ENCODE peak calls at places on chromosome 5, in four cellular contexts. One of them, this sample, is unnamed.
A peak's percentile ranks its signal among the peaks of the same experiment; 100 is the strongest.

GRCh38 chr5:38060354-38060753 is 198.0 kb upstream of the EGFLAM start:
- DNase-seq in heart left ventricle: no peak
- DNase-seq in H9: no peak
- DNase-seq in pancreas: no peak
- DNase-seq in this sample: no peak

GRCh38 chr5:88236866-88237642 is 31.6 kb downstream of the TMEM161B start:
- DNase-seq in H9: no peak
- DNase-seq in heart left ventricle: no peak
- DNase-seq in pancreas: no peak
- DNase-seq in this sample: no peak

GRCh38 chr5:65203746-65204145 is 278.0 kb downstream of the ADAMTS6 start:
- DNase-seq in heart left ventricle: no peak
- DNase-seq in pancreas: no peak
- DNase-seq in H9: no peak
- DNase-seq in this sample: no peak

GRCh38 chr5:148163345-148163744 is 5.0 kb upstream of the SPINK14 start:
- DNase-seq in pancreas: no peak
- DNase-seq in heart left ventricle: no peak
- DNase-seq in H9: no peak
- DNase-seq in this sample: no peak

GRCh38 chr5:138408023-138408422 is 30.8 kb upstream of the REEP2 start:
- DNase-seq in H9: no peak
- DNase-seq in pancreas: no peak
- DNase-seq in heart left ventricle: no peak
- DNase-seq in this sample: no peak

GRCh38 chr5:115336201-115336720 is 39.8 kb upstream of the CCDC112 start:
- DNase-seq in heart left ventricle: no peak
- DNase-seq in pancreas: no peak
- DNase-seq in H9: no peak
- DNase-seq in this sample: no peak

GRCh38 chr5:132064140-132064539 is 3.7 kb downstream of the IL3 start:
- DNase-seq in heart left ventricle: no peak
- DNase-seq in pancreas: no peak
- DNase-seq in H9: no peak
- DNase-seq in this sample: no peak

GRCh38 chr5:135437796-135438560 is 9.2 kb downstream of the DCANP1 start:
- DNase-seq in heart left ventricle: peak; percentile 58
- DNase-seq in H9: peak; percentile 21
- DNase-seq in pancreas: peak; percentile 43
- DNase-seq in this sample: no peak

GRCh38 chr5:153798830-153799229 is 239.9 kb downstream of the FAM114A2 start:
- DNase-seq in H9: no peak
- DNase-seq in heart left ventricle: no peak
- DNase-seq in pancreas: no peak
- DNase-seq in this sample: no peak

GRCh38 chr5:17157294-17157693 is 60.1 kb upstream of the BASP1 start:
- DNase-seq in heart left ventricle: no peak
- DNase-seq in pancreas: no peak
- DNase-seq in H9: no peak
- DNase-seq in this sample: no peak

GRCh38 chr5:5139358-5140050 is 626 bp upstream of the ADAMTS16 start:
- DNase-seq in pancreas: no peak
- DNase-seq in H9: peak; percentile 51
- DNase-seq in heart left ventricle: no peak
- DNase-seq in this sample: no peak

GRCh38 chr5:147743686-147744332 is 38.7 kb downstream of the JAKMIP2 start:
- DNase-seq in pancreas: no peak
- DNase-seq in heart left ventricle: no peak
- DNase-seq in H9: no peak
- DNase-seq in this sample: no peak

GRCh38 chr5:139379626-139380449 is 3.3 kb downstream of the SLC23A1 start:
- DNase-seq in H9: no peak
- DNase-seq in pancreas: no peak
- DNase-seq in heart left ventricle: no peak
- DNase-seq in this sample: no peak

GRCh38 chr5:14701556-14701955 is 37.0 kb downstream of the OTULIN start:
- DNase-seq in pancreas: no peak
- DNase-seq in H9: no peak
- DNase-seq in heart left ventricle: no peak
- DNase-seq in this sample: no peak

GRCh38 chr5:113232667-113233066 is 202.1 kb downstream of the TSSK1B start:
- DNase-seq in pancreas: peak; percentile 7
- DNase-seq in H9: no peak
- DNase-seq in heart left ventricle: peak; percentile 48
- DNase-seq in this sample: no peak

GRCh38 chr5:88938488-88938887 is 55.5 kb upstream of the MEF2C start:
- DNase-seq in pancreas: no peak
- DNase-seq in H9: no peak
- DNase-seq in heart left ventricle: no peak
- DNase-seq in this sample: no peak

GRCh38 chr5:5816960-5817359 is 394.5 kb downstream of the ICE1 start:
- DNase-seq in pancreas: no peak
- DNase-seq in H9: no peak
- DNase-seq in heart left ventricle: no peak
- DNase-seq in this sample: no peak

GRCh38 chr5:65854931-65855330 is 71.4 kb upstream of the ERBIN start:
- DNase-seq in pancreas: no peak
- DNase-seq in heart left ventricle: no peak
- DNase-seq in H9: no peak
- DNase-seq in this sample: no peak

GRCh38 chr5:171913987-171914273 is 92.5 kb downstream of the FBXW11 start:
- DNase-seq in H9: no peak
- DNase-seq in heart left ventricle: no peak
- DNase-seq in pancreas: no peak
- DNase-seq in this sample: no peak

GRCh38 chr5:117788596-117788995 is 1199.8 kb downstream of the DTWD2 start:
- DNase-seq in heart left ventricle: no peak
- DNase-seq in H9: no peak
- DNase-seq in pancreas: no peak
- DNase-seq in this sample: no peak
- TF ChIP-seq CTCF in heart left ventricle: no peak
- TF ChIP-seq CTCF in H9: no peak
- TF ChIP-seq CTCF in pancreas: no peak
- TF ChIP-seq CTCF in this sample: no peak

GRCh38 chr5:133697536-133698258 is 85.4 kb upstream of the FSTL4 start:
- DNase-seq in H9: peak; percentile 9
- DNase-seq in pancreas: no peak
- DNase-seq in heart left ventricle: no peak
- DNase-seq in this sample: no peak
- TF ChIP-seq CTCF in H9: no peak
- TF ChIP-seq CTCF in pancreas: no peak
- TF ChIP-seq CTCF in heart left ventricle: no peak
- TF ChIP-seq CTCF in this sample: no peak

GRCh38 chr5:143196601-143197259 is 206.8 kb downstream of the NR3C1 start:
- DNase-seq in heart left ventricle: no peak
- DNase-seq in H9: no peak
- DNase-seq in pancreas: no peak
- DNase-seq in this sample: no peak
- TF ChIP-seq CTCF in heart left ventricle: no peak
- TF ChIP-seq CTCF in H9: no peak
- TF ChIP-seq CTCF in pancreas: no peak
- TF ChIP-seq CTCF in this sample: no peak

DNA sequence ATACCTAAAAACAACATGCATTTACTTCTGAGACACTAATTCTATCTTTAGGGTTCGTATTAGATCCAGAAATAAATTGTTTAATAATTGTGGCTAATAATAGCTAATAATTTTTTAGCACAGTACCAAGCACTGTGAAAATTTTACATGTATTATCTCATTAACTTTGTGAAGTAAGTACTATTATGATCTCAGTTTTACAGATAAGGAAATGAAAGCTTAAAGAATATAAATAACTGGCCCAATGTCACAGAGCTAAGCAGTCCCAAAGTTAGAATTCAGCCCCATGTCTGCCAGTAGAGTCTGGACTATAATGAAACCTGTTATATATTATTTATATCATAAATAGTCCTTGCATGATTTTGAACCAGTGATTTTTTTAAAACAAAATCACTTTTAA is 163.3 kb downstream of the NIPBL start:
- DNase-seq in pancreas: no peak
- DNase-seq in H9: no peak
- DNase-seq in heart left ventricle: no peak
- DNase-seq in this sample: no peak
- TF ChIP-seq CTCF in pancreas: no peak
- TF ChIP-seq CTCF in H9: no peak
- TF ChIP-seq CTCF in heart left ventricle: no peak
- TF ChIP-seq CTCF in this sample: no peak

DNA sequence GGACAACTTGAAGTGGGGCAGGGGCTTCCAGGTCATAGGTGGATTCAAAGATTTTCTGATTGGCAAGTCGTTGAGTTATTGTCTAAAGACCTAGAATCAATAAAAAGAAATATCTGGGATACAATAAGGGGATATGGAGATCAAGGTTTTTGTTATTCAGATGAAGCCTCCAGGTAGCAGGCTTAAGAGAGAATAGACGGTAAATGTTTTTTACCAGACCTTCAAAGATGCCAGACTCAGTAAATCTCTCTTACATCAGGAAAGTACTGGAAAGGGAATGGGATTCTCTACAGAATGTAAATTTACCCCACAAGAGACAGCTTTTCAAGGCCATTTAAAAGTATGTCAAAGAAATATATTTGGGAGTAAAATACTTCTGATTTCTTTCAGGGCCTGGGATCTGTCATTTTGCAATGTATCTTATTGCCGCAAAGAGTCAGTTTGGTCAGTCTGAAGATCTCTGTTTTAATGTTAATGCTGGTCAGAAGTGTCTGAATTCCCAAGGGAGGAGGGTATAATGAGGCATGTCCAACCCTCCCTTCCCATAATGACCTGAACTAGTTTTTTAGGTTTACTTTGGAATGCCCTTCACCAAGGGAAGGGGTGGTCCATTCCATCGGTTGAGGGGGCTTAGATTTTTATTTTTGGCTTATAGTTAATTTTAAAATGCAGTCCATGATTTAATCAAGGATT is 13.6 kb upstream of the LYSMD3 start:
- DNase-seq in H9: no peak
- DNase-seq in pancreas: no peak
- DNase-seq in heart left ventricle: no peak
- DNase-seq in this sample: no peak
- TF ChIP-seq CTCF in H9: no peak
- TF ChIP-seq CTCF in pancreas: no peak
- TF ChIP-seq CTCF in heart left ventricle: no peak
- TF ChIP-seq CTCF in this sample: no peak

This sample was measured in nephron progenitor cell.